ENCODE peak calls at places on chromosomes 12 and 14, in nine cellular contexts. I, R, Z, F, D, H, E, O and T are unnamed samples.

GRCh38 chr14:55721353-55721752 is 141.3 kb downstream of the KTN1 start:
- DNase-seq in H (no peak), Z (peak), O (no peak), E (no peak), F (peak), D (no peak), I (peak), R (no peak), T (no peak)

GRCh38 chr12:64560395-64561301 is 49.6 kb upstream of the RASSF3 start:
- DNase-seq in H (no peak), I (peak), R (no peak), E (no peak), O (peak), F (no peak), D (no peak), Z (peak), T (peak)

GRCh38 chr14:22532345-22533056 is 56.5 kb downstream of the DAD1 start:
- DNase-seq in F (no peak), H (no peak), R (no peak), I (no peak), E (no peak), O (no peak), D (no peak), Z (peak), T (no peak)

GRCh38 chr14:71586131-71586893 is 345.9 kb upstream of the RGS6 start:
- DNase-seq in R (peak), I (peak), D (no peak), Z (peak), H (no peak), O (no peak), F (no peak), E (peak), T (no peak)

GRCh38 chr12:108302471-108303311 is 36.4 kb downstream of the CMKLR1 start:
- DNase-seq in H (peak), I (peak), D (peak), Z (peak), O (no peak), E (peak), F (peak), R (peak), T (no peak)

GRCh38 chr12:6407206-6407954 is 23.4 kb downstream of the LTBR start:
- DNase-seq in F (no peak), Z (no peak), I (no peak), D (no peak), E (no peak), O (no peak), R (no peak), H (no peak), T (no peak)

GRCh38 chr14:61699092-61699491 is 3.8 kb downstream of the HIF1A start:
- DNase-seq in H (no peak), Z (no peak), D (no peak), O (no peak), E (no peak), F (no peak), I (no peak), R (no peak), T (no peak)

GRCh38 chr12:47801170-47801903 is 18.4 kb downstream of the HDAC7 start:
- DNase-seq in R (no peak), F (no peak), E (no peak), I (no peak), H (peak), Z (no peak), O (no peak), D (no peak), T (no peak)

GRCh38 chr12:2161478-2161877 is 108.7 kb downstream of the CACNA1C start:
- DNase-seq in O (no peak), H (no peak), R (peak), D (peak), I (no peak), F (peak), Z (peak), E (no peak), T (no peak)

GRCh38 chr14:69850736-69851112 is 28.5 kb upstream of the SMOC1 start:
- DNase-seq in D (no peak), F (no peak), H (no peak), Z (no peak), R (no peak), E (no peak), I (no peak), O (no peak), T (no peak)

GRCh38 chr14:32648434-32648833 is 290.2 kb upstream of the NPAS3 start:
- DNase-seq in F (no peak), R (no peak), O (peak), D (no peak), Z (peak), E (no peak), I (peak), H (no peak), T (no peak)

GRCh38 chr12:17928708-17929366 is 161.2 kb downstream of the RERGL start:
- DNase-seq in E (no peak), F (no peak), R (no peak), O (no peak), H (no peak), D (no peak), Z (peak), I (no peak), T (no peak)

GRCh38 chr14:100193417-100194357 is 34.2 kb upstream of the DEGS2 start:
- DNase-seq in R (no peak), Z (no peak), H (no peak), F (peak), E (no peak), I (no peak), D (no peak), O (no peak), T (no peak)

GRCh38 chr12:73547421-73547820 is 990.2 kb upstream of the ATXN7L3B start:
- DNase-seq in H (no peak), D (no peak), F (no peak), E (no peak), R (no peak), O (no peak), I (no peak), Z (no peak), T (no peak)

GRCh38 chr12:34046570-34046969 is 24.3 kb downstream of the ALG10 start:
- DNase-seq in O (no peak), R (no peak), E (no peak), I (no peak), Z (no peak), D (no peak), H (no peak), F (no peak), T (no peak)

GRCh38 chr12:66514581-66514980 is 164.3 kb downstream of the GRIP1 start:
- DNase-seq in Z (peak), O (no peak), H (no peak), F (no peak), I (no peak), E (no peak), R (no peak), D (no peak), T (no peak)

GRCh38 chr12:81758421-81759214 is 532 bp downstream of the PPFIA2 start:
- DNase-seq in Z (peak), F (peak), I (no peak), R (peak), O (no peak), E (peak), H (peak), D (peak), T (peak)

GRCh38 chr14:104240426-104241157 is 102.2 kb downstream of the KIF26A start:
- DNase-seq in E (no peak), F (peak), D (no peak), Z (no peak), H (peak), O (no peak), I (no peak), R (peak), T (no peak)

GRCh38 chr14:31965735-31966598 is 111.1 kb upstream of the ARHGAP5 start:
- DNase-seq in F (no peak), H (no peak), I (no peak), Z (peak), O (no peak), D (no peak), R (no peak), E (no peak), T (no peak)

GRCh38 chr12:54021006-54021405 is 7.2 kb upstream of the HOXC6 start:
- DNase-seq in H (no peak), E (no peak), I (no peak), Z (no peak), O (no peak), R (no peak), F (no peak), D (no peak), T (no peak)

GRCh38 chr12:18250313-18250916 is 10.9 kb upstream of the PIK3C2G start:
- DNase-seq in Z (peak), E (peak), I (peak), O (peak), F (no peak), R (no peak), D (no peak), H (no peak), T (no peak)

GRCh38 chr14:49297102-49297501 is 289.1 kb downstream of the RPS29 start:
- DNase-seq in D (no peak), I (no peak), Z (no peak), R (no peak), E (no peak), F (no peak), O (no peak), H (peak), T (no peak)

GRCh38 chr12:50195832-50196231 is 28.7 kb upstream of the CERS5 start:
- DNase-seq in O (no peak), R (no peak), I (no peak), H (no peak), E (no peak), Z (no peak), F (no peak), D (no peak), T (no peak)

GRCh38 chr12:120820885-120821510 is 83.2 kb downstream of the SPPL3 start:
- DNase-seq in Z (no peak), R (no peak), D (no peak), I (no peak), E (no peak), H (no peak), F (no peak), O (no peak), T (no peak)

GRCh38 chr12:102950950-102951490 is 6.5 kb upstream of the ASCL1 start:
- DNase-seq in E (no peak), D (no peak), O (no peak), F (no peak), Z (no peak), I (no peak), H (no peak), R (no peak), T (no peak)

GRCh38 chr12:108694812-108695278 is 36.5 kb downstream of the CORO1C start:
- DNase-seq in D (no peak), I (no peak), R (no peak), Z (peak), O (no peak), F (no peak), E (no peak), H (no peak), T (no peak)

GRCh38 chr14:104358528-104359300 is 220.3 kb downstream of the KIF26A start:
- DNase-seq in H (no peak), R (peak), F (peak), D (peak), Z (no peak), E (no peak), O (no peak), I (no peak), T (peak)

GRCh38 chr12:9323144-9323681 is 115.0 kb upstream of the PZP start:
- DNase-seq in O (no peak), E (no peak), F (no peak), R (no peak), Z (no peak), D (no peak), H (no peak), I (no peak), T (no peak)

GRCh38 chr12:9319842-9320173 is 111.6 kb upstream of the PZP start:
- DNase-seq in R (no peak), F (no peak), H (no peak), O (no peak), D (no peak), Z (no peak), E (no peak), I (no peak), T (no peak)

DNA sequence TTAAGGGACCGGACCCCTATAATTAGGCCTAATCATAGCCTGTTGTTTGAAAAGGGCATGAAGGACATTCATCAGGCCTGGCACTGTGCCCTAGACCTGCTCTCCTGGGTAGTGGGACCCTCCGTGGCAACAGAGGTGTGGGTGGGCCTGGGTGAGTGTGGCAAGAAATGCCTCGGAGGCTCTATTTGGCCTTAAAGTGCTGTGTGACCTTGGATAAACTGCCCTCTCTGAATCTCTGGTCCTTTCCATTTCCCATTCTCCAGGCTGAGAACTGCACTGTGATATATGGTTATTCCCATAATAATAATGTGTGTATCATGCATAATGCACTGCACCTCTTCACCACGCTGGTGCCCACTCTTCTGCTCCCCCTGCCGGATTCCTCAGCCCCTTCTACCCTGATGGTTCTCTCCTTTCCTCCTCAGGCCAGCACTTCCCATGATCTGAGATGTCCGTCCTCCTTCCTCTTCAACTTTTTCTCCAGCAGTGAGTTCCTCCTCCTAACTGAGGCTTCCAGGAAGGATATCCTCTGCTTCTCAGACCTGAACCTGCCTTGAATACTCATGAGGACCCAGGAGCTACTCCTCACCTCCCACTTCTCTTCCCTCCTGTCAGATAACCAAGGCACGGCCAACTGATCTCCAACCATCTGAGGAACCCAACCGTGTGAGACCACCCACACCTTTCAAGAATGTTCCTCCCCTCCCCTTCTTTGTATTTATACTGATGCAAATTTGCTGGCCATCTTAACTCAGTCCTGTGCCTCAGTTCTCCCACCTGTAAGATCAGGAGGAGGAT is 111.0 kb upstream of the PZP start:
- DNase-seq in D (no peak), R (no peak), E (no peak), Z (no peak), I (no peak), H (no peak), F (no peak), O (no peak), T (no peak)
- TF ChIP-seq CTCF in D (no peak), R (no peak), E (no peak), Z (peak), I (no peak), H (peak), F (peak), O (no peak), T (no peak)

GRCh38 chr14:93381644-93382043 is 34.7 kb downstream of the COX8C start:
- DNase-seq in D (no peak), R (no peak), E (no peak), O (no peak), H (no peak), I (no peak), Z (no peak), F (no peak), T (no peak)
- TF ChIP-seq CTCF in D (no peak), R (no peak), E (no peak), O (no peak), H (no peak), I (no peak), Z (no peak), F (no peak), T (no peak)

GRCh38 chr12:44972746-44973421 is 78.0 kb downstream of the DBX2 start:
- DNase-seq in I (no peak), F (no peak), R (no peak), Z (peak), O (no peak), E (peak), D (no peak), H (no peak), T (peak)
- TF ChIP-seq CTCF in I (peak), F (no peak), R (no peak), Z (no peak), O (peak), E (peak), D (no peak), H (no peak), T (peak)

DNA sequence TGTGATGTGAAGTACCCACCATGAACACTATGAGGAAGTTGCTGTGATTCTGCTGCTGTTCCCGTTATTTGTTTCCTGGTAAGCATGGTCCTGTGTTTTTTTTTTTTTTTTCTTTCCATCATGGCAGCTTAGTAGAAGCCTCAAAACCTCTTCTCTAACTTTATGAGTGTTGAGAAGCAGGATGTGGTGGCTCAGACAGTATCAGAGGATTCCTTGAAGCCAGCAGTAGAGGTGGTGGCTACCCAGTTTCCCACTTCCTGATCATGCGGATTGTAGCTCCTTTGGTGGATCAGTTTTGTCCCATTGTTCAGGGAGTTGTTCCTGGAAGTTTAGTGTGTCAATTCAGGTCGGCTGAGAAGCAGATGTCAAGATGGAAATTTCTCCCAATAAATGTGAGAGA is 175.8 kb downstream of the ATP23 start:
- DNase-seq in I (no peak), Z (no peak), H (no peak), O (no peak), D (no peak), R (no peak), E (no peak), F (no peak), T (no peak)
- TF ChIP-seq CTCF in I (no peak), Z (no peak), H (no peak), O (no peak), D (no peak), R (no peak), E (no peak), F (no peak), T (no peak)

GRCh38 chr12:52344111-52344510 is 22.9 kb upstream of the KRT83 start:
- DNase-seq in Z (no peak), I (no peak), F (no peak), E (no peak), H (peak), D (no peak), R (no peak), O (no peak), T (no peak)
- TF ChIP-seq CTCF in Z (no peak), I (no peak), F (no peak), E (no peak), H (no peak), D (no peak), R (no peak), O (no peak), T (no peak)

DNA sequence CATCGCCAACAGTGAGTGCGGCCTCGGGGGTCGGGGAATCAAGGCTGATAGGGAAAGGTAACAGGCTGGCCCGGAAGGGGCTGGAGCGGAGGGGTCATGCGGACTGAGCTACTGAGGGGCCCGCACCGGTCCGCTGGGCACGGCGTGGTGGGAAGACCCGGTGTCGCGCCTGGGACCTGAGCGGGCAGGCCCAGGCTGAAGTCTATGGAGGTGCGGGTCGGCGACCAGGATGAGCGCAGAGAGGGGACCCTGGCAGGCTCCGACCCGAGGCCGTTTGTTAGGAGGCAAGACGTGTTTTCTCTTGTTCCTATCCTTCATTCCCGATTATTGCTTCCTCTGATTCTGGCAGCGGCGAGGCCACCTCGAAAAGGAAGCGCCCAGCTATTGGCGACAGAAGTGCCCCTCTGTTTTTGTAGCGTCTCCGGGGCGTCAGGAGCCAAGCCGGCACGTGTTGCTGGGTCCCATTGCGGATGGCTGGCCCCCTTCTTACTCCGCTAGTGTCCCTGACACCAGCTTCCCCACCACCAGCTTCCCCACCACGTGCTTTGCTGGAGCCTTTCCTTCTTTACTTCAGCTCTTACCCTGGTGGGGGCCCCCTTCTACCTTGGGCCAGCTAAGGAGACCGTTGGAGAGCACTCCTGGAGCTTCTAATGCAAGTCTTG is 587 bp downstream of the PA2G4 start:
- DNase-seq in D (peak), E (peak), O (no peak), H (peak), R (no peak), Z (no peak), I (no peak), F (peak), T (peak)
- TF ChIP-seq CTCF in D (no peak), E (no peak), O (no peak), H (no peak), R (no peak), Z (no peak), I (no peak), F (no peak), T (no peak)

GRCh38 chr14:101557811-101558738 is 3.2 kb upstream of the DIO3 start:
- DNase-seq in R (peak), O (no peak), I (no peak), F (peak), Z (no peak), D (peak), E (no peak), H (peak), T (no peak)
- TF ChIP-seq CTCF in R (no peak), O (no peak), I (peak), F (peak), Z (no peak), D (no peak), E (no peak), H (no peak), T (no peak)

DNA sequence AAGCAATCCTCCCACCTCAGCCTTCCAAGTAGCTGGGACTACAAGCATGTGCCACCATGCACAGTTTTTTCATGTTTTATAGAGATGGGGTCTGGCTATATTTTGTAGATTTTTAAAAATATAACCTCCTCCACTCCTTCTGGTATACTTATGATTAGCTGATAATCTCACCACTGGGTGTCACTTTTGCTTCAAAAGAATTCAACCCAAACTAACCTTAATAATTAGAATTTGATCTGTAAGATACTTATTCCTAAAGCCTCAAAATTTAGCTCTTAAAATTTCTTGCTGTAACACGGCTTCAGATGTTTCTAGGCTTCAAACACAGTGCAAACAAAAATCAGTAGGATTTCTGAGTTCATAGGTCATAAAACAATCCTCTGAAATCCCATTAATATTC is 130.3 kb downstream of the CEP83 start:
- DNase-seq in H (no peak), R (no peak), D (no peak), F (no peak), E (no peak), Z (no peak), I (no peak), O (no peak), T (no peak)
- TF ChIP-seq CTCF in H (no peak), R (peak), D (no peak), F (no peak), E (no peak), Z (no peak), I (no peak), O (peak), T (no peak)

GRCh38 chr12:48822711-48823110 is 4.4 kb downstream of the CACNB3 start:
- DNase-seq in F (no peak), D (no peak), Z (no peak), E (no peak), O (no peak), I (no peak), H (no peak), R (no peak), T (no peak)
- TF ChIP-seq CTCF in F (no peak), D (no peak), Z (no peak), E (no peak), O (no peak), I (no peak), H (no peak), R (no peak), T (no peak)

GRCh38 chr14:50619569-50620141 is 48.5 kb downstream of the SAV1 start:
- DNase-seq in R (no peak), E (no peak), O (no peak), H (no peak), F (no peak), Z (peak), D (no peak), I (no peak), T (no peak)
- TF ChIP-seq CTCF in R (peak), E (peak), O (peak), H (peak), F (peak), Z (peak), D (peak), I (peak), T (peak)